ENCODE peak calls at places on chromosomes 1 and 21, in five cellular contexts. C, A, Z, F and R are unnamed samples.

GRCh38 chr1:52752427-52752826 is 26.2 kb downstream of the ZYG11B start:
- DNase-seq in C (no peak), A (no peak), Z (peak), F (no peak), R (no peak)

GRCh38 chr1:217534566-217534965 is 96.3 kb downstream of the GPATCH2 start:
- DNase-seq in C (no peak), A (no peak), Z (peak), F (no peak), R (no peak)

GRCh38 chr1:52662645-52663313 is 29.8 kb downstream of the SHISAL2A start:
- DNase-seq in C (peak), A (peak), Z (peak), F (peak), R (no peak)

GRCh38 chr1:17671314-17671705 is 83.8 kb upstream of the ACTL8 start:
- DNase-seq in C (no peak), A (no peak), Z (no peak), F (no peak), R (no peak)

GRCh38 chr1:156706647-156707008 is 1.2 kb upstream of the CRABP2 start:
- DNase-seq in C (no peak), A (no peak), Z (peak), F (no peak), R (no peak)

GRCh38 chr21:37079211-37079824 is 6.3 kb downstream of the TTC3 start:
- DNase-seq in C (no peak), A (no peak), Z (no peak), F (no peak), R (peak)

GRCh38 chr21:31798842-31799691 is 67.1 kb upstream of the SCAF4 start:
- DNase-seq in C (peak), A (no peak), Z (peak), F (no peak), R (no peak)

GRCh38 chr1:2255420-2256369 is 27.6 kb downstream of the SKI start:
- DNase-seq in C (peak), A (no peak), Z (peak), F (no peak), R (peak)

GRCh38 chr1:27609618-27610240 is 5.8 kb upstream of the AHDC1 start:
- DNase-seq in C (no peak), A (no peak), Z (no peak), F (no peak), R (no peak)

GRCh38 chr1:30038134-30039025 is 685.0 kb downstream of the MATN1 start:
- DNase-seq in C (no peak), A (no peak), Z (no peak), F (no peak), R (no peak)

GRCh38 chr21:44427241-44428120 is 27.8 kb upstream of the LRRC3 start:
- DNase-seq in C (no peak), A (no peak), Z (no peak), F (no peak), R (no peak)

GRCh38 chr1:234869182-234870019 is 259.2 kb downstream of the TOMM20 start:
- DNase-seq in C (no peak), A (no peak), Z (no peak), F (no peak), R (no peak)

GRCh38 chr1:80248886-80249285 is 1242.4 kb upstream of the ADGRL4 start:
- DNase-seq in C (peak), A (no peak), Z (peak), F (no peak), R (no peak)

GRCh38 chr1:239963861-239964260 is 127.8 kb upstream of the FMN2 start:
- DNase-seq in C (no peak), A (no peak), Z (no peak), F (no peak), R (no peak)

GRCh38 chr1:101073836-101074235 is 48.3 kb upstream of the DPH5 start:
- DNase-seq in C (no peak), A (no peak), Z (no peak), F (no peak), R (no peak)

GRCh38 chr1:87330954-87331318 is 2.3 kb downstream of the LMO4 start:
- DNase-seq in C (no peak), A (no peak), Z (no peak), F (no peak), R (no peak)

GRCh38 chr1:230866171-230866811 is 2.0 kb downstream of the C1orf198 start:
- DNase-seq in C (no peak), A (no peak), Z (peak), F (no peak), R (no peak)

GRCh38 chr1:165057956-165058355 is 298.6 kb downstream of the LMX1A start:
- DNase-seq in C (peak), A (no peak), Z (no peak), F (no peak), R (no peak)

GRCh38 chr1:2275796-2276536 is 47.8 kb downstream of the SKI start:
- DNase-seq in C (no peak), A (no peak), Z (peak), F (no peak), R (no peak)

DNA sequence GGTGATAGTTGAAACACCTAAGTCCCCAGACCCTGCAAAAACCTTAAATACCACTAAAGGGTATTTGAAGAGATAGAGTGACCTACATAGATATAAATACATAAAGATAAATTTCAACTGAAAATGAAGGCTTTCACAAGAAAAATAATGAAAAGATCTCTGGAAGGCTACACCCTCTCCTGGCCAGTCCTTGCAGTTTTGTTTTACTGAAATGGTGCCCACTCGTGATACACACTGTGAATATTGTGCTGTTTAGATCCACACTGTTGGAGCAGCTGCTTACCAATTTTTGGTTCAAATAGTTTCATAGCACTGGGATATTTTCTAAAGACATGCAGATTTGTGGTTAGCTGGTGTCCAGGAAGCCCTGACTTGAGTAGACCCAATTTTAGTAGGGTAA is 31.5 kb upstream of the RNF187 start:
- DNase-seq in C (no peak), A (no peak), Z (no peak), F (no peak), R (no peak)
- TF ChIP-seq CTCF in C (no peak), A (peak), Z (peak), F (peak), R (no peak)

DNA sequence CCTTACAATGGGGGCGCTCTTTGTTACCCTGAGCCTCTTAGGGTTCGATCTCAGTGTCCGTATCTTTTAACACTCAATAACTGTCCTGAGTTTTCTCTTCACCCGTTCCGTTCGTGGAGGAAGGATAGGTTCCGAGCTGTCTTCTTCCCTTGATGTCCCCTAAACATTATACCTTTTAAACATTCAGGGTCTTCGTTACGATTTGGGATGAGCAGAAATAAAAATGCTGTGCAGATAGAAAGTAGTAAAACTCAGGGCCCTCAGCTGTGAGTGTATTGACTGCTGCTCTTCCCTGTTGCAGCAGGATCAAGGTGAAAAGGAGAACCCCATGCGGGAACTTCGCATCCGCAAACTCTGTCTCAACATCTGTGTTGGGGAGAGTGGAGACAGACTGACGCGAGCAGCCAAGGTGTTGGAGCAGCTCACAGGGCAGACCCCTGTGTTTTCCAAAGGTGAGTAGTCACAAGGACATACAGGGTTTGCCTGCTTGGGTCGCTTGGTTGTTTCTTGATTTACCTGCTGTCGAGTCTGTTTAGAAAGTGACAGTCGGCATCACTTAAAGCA is 784 bp downstream of the RPL11 start:
- DNase-seq in C (no peak), A (no peak), Z (no peak), F (no peak), R (no peak)
- TF ChIP-seq CTCF in C (no peak), A (no peak), Z (no peak), F (no peak), R (no peak)

DNA sequence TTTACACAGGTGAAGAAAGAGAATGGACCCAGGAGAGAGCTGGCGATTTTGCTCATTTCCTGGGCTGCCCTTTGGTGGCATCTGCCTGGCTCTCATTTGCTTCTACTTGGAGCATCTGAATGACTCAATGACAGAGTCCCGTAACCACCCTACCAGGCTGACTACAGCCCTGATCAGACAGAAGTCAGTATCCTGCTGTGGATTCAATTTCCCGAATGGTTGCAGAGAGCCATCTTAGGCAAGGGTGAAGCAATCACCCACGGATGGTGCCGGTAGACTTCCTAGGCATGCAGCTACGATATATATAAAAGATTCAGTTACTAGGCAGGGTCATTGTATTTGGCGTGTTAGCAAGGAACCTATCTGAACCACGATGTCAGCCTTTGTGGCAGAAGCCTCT is 10.2 kb downstream of the AJAP1 start:
- DNase-seq in C (no peak), A (no peak), Z (no peak), F (no peak), R (no peak)
- TF ChIP-seq CTCF in C (no peak), A (no peak), Z (no peak), F (no peak), R (no peak)

GRCh38 chr1:66613187-66613586 is 79.2 kb downstream of the SGIP1 start:
- DNase-seq in C (no peak), A (no peak), Z (no peak), F (no peak), R (no peak)

GRCh38 chr1:66605419-66605997 is 71.6 kb downstream of the SGIP1 start:
- DNase-seq in C (no peak), A (no peak), Z (no peak), F (no peak), R (no peak)

GRCh38 chr1:66606359-66607142 is 72.6 kb downstream of the SGIP1 start:
- DNase-seq in C (no peak), A (no peak), Z (no peak), F (peak), R (no peak)

GRCh38 chr1:66607458-66607857 is 73.5 kb downstream of the SGIP1 start:
- DNase-seq in C (no peak), A (no peak), Z (no peak), F (no peak), R (peak)
- TF ChIP-seq CTCF in C (no peak), A (no peak), Z (no peak), F (no peak), R (no peak)

GRCh38 chr21:39714331-39714730 is 30.7 kb upstream of the IGSF5 start:
- DNase-seq in C (no peak), A (no peak), Z (no peak), F (no peak), R (no peak)

GRCh38 chr21:39712976-39713375 is 32.0 kb upstream of the IGSF5 start:
- DNase-seq in C (no peak), A (no peak), Z (no peak), F (no peak), R (no peak)

GRCh38 chr21:39713905-39714304 is 31.1 kb upstream of the IGSF5 start:
- DNase-seq in C (no peak), A (no peak), Z (peak), F (no peak), R (no peak)

GRCh38 chr21:39720126-39720778 is 24.7 kb upstream of the IGSF5 start:
- DNase-seq in C (no peak), A (no peak), Z (peak), F (no peak), R (no peak)

DNA sequence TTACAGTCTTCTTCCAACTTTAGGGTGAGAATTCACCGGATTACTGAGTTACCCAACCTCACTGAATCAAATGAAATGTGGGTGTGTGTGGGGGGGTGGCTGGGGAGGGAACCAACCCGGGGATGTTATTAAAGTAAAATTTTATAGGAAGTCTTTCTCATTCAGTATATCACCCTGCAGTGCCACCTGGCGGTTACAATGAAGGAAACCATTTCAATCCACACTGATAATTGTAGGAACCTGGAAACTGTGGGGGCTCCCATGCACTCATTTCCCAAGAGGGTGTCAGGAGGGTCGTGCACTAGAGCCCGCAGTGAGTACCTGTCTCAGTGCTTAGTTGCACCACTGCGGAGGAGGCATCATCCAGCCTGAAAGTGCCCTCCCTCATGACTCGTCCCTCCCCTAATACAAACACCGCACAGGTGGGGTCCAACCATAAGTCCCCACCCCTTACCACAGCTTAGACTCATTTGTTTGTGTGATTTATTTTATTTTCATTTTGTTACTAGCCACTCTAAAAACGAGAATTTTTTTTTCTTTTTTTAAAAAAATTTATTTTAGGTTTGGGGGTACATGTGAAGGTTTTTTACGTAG is 29.1 kb upstream of the IGSF5 start:
- DNase-seq in C (peak), A (peak), Z (peak), F (no peak), R (peak)
- TF ChIP-seq CTCF in C (peak), A (peak), Z (peak), F (peak), R (peak)

GRCh38 chr21:25887166-25887565 is 152.4 kb downstream of the GABPA start:
- DNase-seq in C (no peak), A (no peak), Z (no peak), F (no peak), R (no peak)
- TF ChIP-seq CTCF in C (no peak), A (peak), Z (peak), F (no peak), R (no peak)

DNA sequence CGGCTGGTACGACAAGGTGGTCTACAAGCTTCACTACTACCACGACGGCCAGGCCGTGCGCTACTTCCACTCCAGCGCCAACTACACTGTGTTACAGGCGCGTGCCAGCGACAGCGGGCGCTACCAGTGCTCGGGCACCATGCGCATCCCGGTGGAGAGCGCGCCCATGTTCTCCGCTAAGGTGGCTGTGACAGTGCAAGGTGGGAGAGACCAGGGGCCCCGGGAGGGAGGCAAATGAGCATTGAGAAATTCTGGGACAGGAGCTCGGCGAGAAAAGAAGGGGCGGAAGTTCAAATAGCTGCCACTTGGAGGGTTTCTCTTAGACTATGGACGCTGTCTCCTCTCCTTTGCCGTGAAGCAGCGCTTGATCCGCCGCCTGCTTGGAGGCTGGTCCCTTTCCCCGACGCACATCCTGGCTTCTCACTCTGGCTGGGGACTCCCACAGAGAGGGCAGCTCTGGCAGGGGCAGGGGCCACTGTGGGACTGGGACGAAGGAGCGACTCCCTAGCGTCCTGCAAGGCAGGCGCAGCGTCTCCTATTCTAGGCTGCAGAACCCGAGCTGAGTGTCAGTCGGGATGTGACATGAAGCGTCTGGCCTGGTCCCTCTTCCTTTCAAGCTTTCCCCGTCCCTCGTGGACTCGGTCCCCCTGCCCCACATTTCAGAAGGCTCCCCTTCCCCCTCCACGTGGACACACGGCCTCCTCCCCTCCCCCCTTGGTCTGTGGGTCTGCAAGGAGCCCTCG is 4.7 kb downstream of the FCRLB start:
- DNase-seq in C (peak), A (peak), Z (peak), F (no peak), R (peak)
- TF ChIP-seq CTCF in C (peak), A (peak), Z (peak), F (no peak), R (peak)

DNA sequence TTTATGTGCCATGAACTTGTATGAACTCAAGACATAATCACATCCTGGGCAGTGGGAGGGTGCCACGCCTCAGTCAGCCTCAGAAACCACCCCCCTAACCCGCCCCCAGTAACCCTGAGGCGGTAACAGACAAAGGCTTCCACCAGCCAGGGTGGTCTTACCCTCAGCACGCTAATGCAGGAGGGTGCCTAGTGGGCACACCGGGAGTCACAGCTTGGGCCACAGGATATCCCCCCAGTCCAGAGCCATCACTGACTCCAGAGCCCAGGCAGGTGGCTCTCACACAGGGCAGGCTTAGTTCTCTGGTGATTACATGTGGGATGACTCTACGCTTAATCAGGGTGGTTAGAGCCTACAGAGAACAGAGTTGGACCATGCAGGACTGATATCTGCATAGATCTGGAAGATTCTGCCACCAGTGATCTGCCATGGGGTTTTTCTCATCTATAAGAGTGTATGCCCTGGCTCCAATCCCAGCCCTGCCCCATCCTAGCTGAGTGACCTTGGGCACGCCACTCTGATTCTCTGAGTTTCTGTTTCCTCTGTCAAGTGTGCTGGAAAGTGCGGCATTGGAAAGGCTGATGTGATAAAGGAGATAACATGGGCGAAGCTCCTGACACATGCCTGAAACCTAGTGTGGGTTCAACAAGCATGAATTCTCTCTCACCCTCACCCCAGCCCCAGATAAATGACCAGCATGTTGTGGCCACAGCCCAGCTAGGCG is 27.3 kb downstream of the OPTC start:
- DNase-seq in C (no peak), A (no peak), Z (no peak), F (no peak), R (peak)
- TF ChIP-seq CTCF in C (no peak), A (no peak), Z (no peak), F (no peak), R (no peak)

DNA sequence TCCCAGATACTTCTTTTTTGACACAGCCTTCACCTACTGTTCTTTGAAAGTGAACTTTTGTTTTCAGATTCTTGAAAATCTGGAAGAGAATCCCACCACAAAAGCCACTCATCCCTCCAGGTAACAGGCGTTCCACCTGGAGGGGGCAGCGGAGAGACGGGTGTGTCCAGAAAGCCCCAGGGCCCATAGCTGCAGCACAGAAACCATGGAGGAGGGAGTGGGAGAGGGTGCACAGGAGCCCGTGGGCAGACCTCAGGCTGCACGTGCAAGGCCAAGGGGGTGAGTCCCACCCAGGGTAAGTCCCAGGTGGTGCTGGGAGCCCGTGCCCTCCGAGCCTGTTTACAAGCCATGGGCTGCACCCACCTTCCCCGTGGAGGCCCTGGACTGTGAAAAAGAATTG is 86.5 kb downstream of the PSMG1 start:
- DNase-seq in C (no peak), A (no peak), Z (no peak), F (no peak), R (no peak)
- TF ChIP-seq CTCF in C (no peak), A (no peak), Z (no peak), F (peak), R (no peak)